ENCODE peak calls at places on chromosome 6, in six cellular contexts. J is A549, S is H1, K is GM12878, Q is testis, W is H54. P is an unnamed sample.

GRCh38 chr6:125095501-125096301 is 57.9 kb upstream of the TPD52L1 start:
- DNase-seq in S (no peak), Q (no peak), W (no peak), J (no peak), K (no peak), P (no peak)

GRCh38 chr6:90197854-90198496 is 98.7 kb downstream of the BACH2 start:
- DNase-seq in S (no peak), J (no peak), W (no peak), K (no peak), Q (no peak), P (peak)

GRCh38 chr6:35011096-35012041 is 122.3 kb downstream of the ANKS1A start:
- DNase-seq in J (no peak), Q (no peak), W (no peak), K (no peak), S (no peak), P (no peak)

GRCh38 chr6:21348462-21349195 is 244.9 kb upstream of the SOX4 start:
- DNase-seq in W (peak), Q (no peak), J (no peak), K (no peak), S (peak), P (no peak)

GRCh38 chr6:34586327-34587040 is 30.4 kb upstream of the SPDEF start:
- DNase-seq in S (no peak), K (no peak), J (no peak), W (no peak), Q (no peak), P (peak)

GRCh38 chr6:66289889-66290288 is 582.9 kb upstream of the EYS start:
- DNase-seq in K (no peak), W (no peak), Q (no peak), S (no peak), J (no peak), P (no peak)

GRCh38 chr6:123604067-123604466 is 32.7 kb downstream of the TRDN start:
- DNase-seq in W (no peak), Q (peak), K (no peak), S (no peak), J (no peak), P (no peak)

GRCh38 chr6:77620290-77620882 is 32.5 kb upstream of the MEI4 start:
- DNase-seq in S (no peak), Q (peak), W (no peak), J (no peak), K (no peak), P (no peak)

GRCh38 chr6:28349344-28349891 is 329 bp upstream of the ZKSCAN3 start:
- DNase-seq in J (no peak), K (no peak), S (no peak), Q (no peak), W (no peak), P (no peak)

GRCh38 chr6:73798592-73798991 is 102.6 kb downstream of the CD109 start:
- DNase-seq in Q (no peak), W (peak), S (no peak), J (peak), K (no peak), P (no peak)

GRCh38 chr6:21666788-21667681 is 73.5 kb downstream of the SOX4 start:
- DNase-seq in Q (no peak), W (no peak), K (no peak), S (peak), J (no peak), P (no peak)

GRCh38 chr6:113998811-113999210 is 27.9 kb upstream of the HDAC2 start:
- DNase-seq in W (no peak), S (no peak), K (no peak), J (no peak), Q (no peak), P (no peak)

GRCh38 chr6:146741609-146742008 is 142.8 kb downstream of the ADGB start:
- DNase-seq in K (no peak), J (no peak), Q (no peak), W (no peak), S (no peak), P (no peak)

GRCh38 chr6:41284726-41285125 is 1.8 kb downstream of the TREM1 start:
- DNase-seq in Q (no peak), W (no peak), K (no peak), J (no peak), S (peak), P (no peak)

GRCh38 chr6:152391179-152391880 is 245.8 kb downstream of the SYNE1 start:
- DNase-seq in K (no peak), J (no peak), Q (no peak), W (no peak), S (no peak), P (no peak)

GRCh38 chr6:27786048-27786447 is 126.1 kb downstream of the OR2B2 start:
- DNase-seq in S (no peak), K (no peak), J (no peak), W (no peak), Q (no peak), P (no peak)

GRCh38 chr6:20223119-20223518 is 10.8 kb upstream of the MBOAT1 start:
- DNase-seq in Q (no peak), J (no peak), K (no peak), S (no peak), W (no peak), P (no peak)

GRCh38 chr6:110325197-110325596 is 33.0 kb downstream of the METTL24 start:
- DNase-seq in Q (no peak), K (no peak), S (no peak), W (no peak), J (no peak), P (no peak)

GRCh38 chr6:49550413-49551125 is at the start of gene C6orf141:
- DNase-seq in J (peak), K (no peak), W (peak), Q (peak), S (peak), P (peak)

GRCh38 chr6:108782231-108783041 is 65.8 kb upstream of the ARMC2 start:
- DNase-seq in J (peak), S (peak), Q (peak), K (no peak), W (peak), P (peak)

GRCh38 chr6:30875244-30876038 is 8.9 kb upstream of the DDR1 start:
- DNase-seq in W (no peak), J (no peak), K (no peak), Q (peak), S (no peak), P (no peak)

DNA sequence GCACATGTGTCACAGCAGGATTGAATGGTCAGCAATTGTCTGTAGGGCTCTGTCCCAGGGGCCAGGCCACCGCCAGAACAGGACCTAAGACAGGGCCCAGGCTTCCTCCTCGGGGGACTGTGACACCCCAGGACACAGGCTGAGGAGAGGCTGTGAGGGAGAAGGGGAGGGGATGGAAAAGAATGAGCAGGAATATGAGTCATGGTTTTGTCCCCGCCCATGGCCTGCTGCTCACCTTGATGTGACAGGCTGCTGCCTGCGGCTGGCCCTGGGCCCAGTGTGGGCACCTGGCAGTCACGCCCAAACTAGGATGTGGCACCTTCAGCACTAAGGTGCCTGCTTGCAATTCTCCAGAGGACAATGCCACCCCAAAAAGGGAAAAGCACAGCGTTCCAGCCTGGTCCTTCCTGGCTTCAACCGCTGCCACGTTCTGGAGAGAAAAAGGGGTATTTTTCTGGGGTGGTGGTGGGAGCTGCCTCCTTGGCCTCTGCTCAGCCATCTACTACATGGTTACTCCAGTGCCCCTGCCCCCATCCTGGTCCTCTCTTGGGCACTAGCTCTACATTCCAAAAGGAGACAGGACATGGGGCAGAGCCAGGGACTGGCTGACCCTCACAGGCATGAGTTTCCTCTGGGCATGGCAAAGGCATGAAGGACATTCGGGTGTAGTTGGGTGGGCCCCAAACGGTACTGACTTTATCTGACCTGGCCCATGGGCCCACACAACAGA is 93.4 kb downstream of the SLC22A23 start:
- DNase-seq in J (no peak), K (no peak), W (no peak), S (no peak), Q (no peak), P (no peak)
- TF ChIP-seq POLR2A in J (no peak), K (no peak), W (no peak), S (no peak), Q (no peak), P (no peak)

DNA sequence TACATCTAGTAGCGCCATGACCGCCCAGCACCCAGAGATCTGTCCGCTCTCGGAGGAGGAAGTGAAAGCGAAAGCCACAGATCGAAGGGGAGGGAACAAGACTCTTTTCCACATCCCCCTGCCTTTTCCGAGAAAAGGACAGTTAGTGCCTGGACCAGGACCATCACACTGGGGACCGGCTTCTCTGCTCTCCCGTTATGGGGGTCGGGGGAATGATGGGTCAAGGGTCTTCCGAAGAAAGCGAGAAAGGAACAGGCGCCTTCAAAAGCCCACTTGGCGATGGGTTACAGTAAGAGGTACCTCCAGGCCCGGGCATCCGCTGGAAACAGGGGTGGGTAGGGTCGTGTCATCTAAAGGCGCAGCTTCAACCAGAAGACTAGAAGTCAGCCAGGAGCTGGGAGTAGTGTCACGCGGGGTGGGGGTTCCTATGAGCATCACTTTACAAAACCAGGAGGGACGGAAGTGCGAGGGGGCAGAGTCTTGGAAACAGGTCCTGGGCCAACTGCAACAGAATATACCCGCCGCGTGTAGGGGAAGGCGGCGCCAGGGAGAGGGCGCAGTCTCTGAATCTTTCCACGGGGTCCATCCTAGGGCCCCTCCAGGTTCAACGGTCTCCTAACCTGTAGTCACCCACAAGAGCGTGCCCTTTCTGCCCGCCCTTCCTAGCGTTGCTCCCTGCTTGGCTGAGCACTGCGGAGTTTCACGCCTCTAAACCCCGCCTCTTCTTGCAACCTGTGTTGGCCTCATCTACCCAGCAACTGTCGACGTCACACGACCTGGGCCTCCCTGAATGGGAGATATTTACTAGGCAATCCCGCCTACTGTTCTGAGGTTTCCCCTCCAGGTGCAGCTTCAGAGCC is at the start of gene PSMB8:
- DNase-seq in J (peak), K (peak), Q (peak), S (peak), W (peak), P (peak)
- TF ChIP-seq POLR2A in J (no peak), K (peak), Q (no peak), S (peak), W (peak), P (peak)

DNA sequence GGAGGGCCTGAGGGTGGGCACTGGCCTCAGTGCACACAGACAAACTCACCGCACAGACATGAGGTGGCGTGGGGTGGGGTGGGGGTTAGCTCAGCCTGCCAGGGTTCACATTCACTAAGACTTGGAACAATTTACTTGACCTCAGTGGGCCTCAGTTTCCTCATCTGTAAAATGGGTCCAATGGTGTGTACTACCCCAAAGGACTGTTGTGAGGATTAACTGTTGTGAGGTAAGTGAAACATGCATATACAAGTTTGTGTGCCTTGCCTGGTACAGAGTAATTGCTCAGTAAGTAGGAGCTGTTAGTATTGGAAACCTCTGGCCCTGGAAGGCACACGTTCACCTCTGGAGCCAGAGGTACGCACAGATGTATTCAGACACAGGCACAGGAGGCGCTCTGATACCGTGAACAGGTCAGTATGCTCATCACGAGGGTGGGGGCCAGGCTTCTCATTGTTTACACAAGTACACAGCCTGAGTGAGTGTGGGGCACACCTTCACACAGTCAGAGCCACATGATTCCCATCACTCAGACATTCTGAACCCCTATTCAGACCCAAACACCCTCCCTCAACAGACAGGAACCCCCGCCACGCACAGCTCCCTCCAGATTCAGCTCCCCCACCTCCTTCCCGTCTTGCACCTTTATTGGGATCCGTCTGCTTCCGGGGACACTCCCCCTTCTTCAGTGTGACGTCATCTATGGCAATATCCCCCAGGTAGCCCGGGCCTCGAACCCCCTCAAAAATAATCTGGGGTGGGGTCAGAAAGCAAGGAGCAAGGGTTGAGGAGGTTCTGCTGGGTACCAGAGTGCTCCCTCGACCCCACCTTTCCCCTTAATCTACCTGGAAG is 59.9 kb downstream of the MDGA1 start:
- DNase-seq in W (no peak), J (no peak), K (no peak), Q (no peak), S (no peak), P (no peak)
- TF ChIP-seq POLR2A in W (no peak), J (no peak), K (no peak), Q (no peak), S (no peak), P (no peak)

DNA sequence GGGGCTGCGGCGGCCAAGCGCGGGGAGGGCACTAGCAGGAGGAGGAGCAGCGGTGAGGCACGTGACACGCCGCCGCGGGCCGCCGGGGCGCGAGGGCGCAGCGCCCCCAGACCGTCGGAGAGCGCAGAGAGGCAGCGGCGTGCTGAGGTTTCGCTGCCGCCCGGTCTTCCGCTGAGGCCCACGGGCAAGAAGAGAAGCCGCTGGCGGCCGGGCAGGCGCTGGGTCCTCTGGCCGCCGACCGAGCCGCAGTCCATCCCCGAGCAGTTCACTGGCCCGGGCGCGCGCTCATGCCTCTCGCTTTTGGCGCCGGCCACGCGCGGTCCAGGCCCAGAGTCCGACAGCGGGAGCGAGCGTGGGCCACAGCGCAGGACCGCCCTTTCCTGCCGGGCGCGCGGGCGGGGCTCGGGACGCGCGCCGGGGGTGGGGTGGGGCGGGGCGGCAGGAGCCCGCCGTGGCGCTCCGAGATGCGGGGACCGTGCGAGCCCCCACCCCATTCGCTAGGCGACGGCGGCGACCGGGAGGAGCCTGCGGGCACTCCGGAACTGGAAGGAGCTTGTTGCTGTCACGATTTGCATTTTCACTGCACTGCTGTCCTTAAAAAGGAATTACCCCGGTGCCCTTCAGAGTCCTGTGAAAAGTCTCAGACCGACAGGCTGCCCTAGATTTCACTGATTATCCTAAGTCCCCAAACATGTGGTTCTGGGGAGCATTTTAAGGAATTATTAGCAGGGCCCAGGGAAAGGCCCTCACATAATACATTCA is at the start of gene MCUR1:
- DNase-seq in S (peak), W (peak), J (peak), K (peak), Q (peak), P (peak)
- TF ChIP-seq POLR2A in S (no peak), W (peak), J (peak), K (peak), Q (no peak), P (peak)

GRCh38 chr6:42720739-42721138 is 1.7 kb downstream of the PRPH2 start:
- DNase-seq in W (peak), K (no peak), J (no peak), Q (no peak), S (no peak), P (no peak)
- TF ChIP-seq POLR2A in W (no peak), K (no peak), J (no peak), Q (no peak), S (no peak), P (no peak)

DNA sequence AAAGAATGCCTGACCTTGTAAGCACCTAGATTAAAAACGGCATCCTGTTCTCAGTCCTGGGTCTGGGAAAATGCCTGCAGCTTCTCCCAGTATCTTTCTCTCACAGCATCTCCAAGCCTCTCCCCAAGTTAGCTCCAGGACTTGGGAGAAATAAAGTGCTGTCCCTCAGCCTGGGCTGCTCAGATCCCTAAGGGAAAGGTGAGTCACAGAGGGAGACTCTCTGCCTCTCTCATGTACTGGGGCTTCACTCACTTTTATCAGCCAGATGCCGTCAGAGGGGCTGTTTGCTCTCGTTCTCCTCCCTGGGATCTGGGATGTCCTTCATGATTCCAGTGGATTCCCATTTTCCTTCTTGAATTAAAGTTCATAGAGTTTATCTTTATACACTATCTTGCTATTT is 293.6 kb downstream of the COL12A1 start:
- DNase-seq in W (no peak), Q (no peak), S (no peak), J (no peak), K (no peak), P (no peak)
- TF ChIP-seq POLR2A in W (no peak), Q (no peak), S (no peak), J (no peak), K (no peak), P (no peak)

DNA sequence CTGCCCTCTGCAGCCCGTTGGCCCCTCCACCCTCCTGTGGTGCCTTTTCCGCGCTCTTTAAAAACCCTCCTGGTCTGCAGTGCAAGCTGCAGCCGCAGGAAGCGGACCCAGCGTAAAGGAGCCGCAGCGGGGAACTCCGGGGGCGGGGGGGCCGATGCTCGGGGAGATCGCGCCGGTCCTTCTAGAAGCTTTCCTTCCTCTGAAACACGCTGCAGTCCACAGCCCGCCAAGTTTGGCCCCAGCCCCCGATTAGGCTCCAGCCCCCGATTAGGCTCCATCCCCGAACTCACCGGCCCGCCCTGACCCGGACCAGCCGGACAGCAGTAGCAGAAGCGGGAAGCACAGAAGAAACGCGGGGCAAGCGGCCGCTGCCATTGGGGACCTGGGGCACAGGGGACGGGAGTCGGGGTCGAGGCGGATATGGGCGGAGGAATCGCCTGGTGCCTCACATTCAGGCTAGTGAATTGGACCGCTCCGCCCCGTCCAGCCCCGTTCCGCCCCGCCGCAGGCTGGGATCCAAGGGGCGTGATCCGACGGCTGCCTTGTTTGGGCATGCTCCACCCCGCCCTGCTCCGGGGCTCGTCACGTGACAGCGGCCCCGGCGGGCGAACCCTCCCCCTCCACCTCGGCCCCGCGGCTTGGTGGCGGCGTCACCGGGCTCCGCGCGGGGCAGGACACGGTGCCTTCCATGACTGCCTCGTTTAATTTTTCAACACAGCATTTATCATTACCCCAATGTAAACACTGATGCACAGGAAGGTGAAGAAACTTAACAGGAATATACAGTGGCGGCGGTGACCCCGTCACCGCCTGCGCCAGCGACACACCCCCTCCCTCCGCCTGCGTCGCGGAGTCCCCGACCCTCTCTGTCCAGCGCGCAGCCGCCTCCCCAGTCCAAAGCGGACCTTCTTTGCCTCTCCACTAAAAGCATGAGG is 20.3 kb downstream of the RAET1L start:
- DNase-seq in K (no peak), Q (peak), S (peak), W (peak), J (peak), P (peak)
- TF ChIP-seq POLR2A in K (peak), Q (no peak), S (peak), W (peak), J (peak), P (peak)